ENCODE peak calls at places on chromosomes 1 and 21, in ten cellular contexts. E, B, D, A, W, R, J, X, V and I are unnamed samples.

GRCh38 chr21:32207096-32207716 is 71.6 kb downstream of the MIS18A start:
- DNase-seq in R (no peak), E (no peak), D (no peak), X (no peak), J (no peak), V (no peak), A (no peak), B (no peak), W (no peak), I (no peak)

GRCh38 chr1:51728611-51729155 is 111.8 kb downstream of the OSBPL9 start:
- DNase-seq in W (no peak), E (no peak), D (no peak), V (no peak), J (no peak), R (no peak), A (peak), B (no peak), X (no peak), I (no peak)

GRCh38 chr1:39671793-39672550 is at the start of gene NT5C1A:
- DNase-seq in B (no peak), E (peak), D (peak), J (no peak), V (no peak), A (peak), R (peak), W (peak), X (peak), I (peak)

GRCh38 chr1:71785470-71785869 is 496.9 kb downstream of the NEGR1 start:
- DNase-seq in R (no peak), V (no peak), A (no peak), J (no peak), E (no peak), B (no peak), X (no peak), D (no peak), W (no peak), I (no peak)

GRCh38 chr1:51638350-51638749 is 21.5 kb downstream of the OSBPL9 start:
- DNase-seq in X (no peak), V (no peak), W (no peak), D (no peak), R (no peak), J (no peak), B (no peak), E (no peak), A (no peak), I (no peak)

GRCh38 chr1:12593621-12594066 is 24.4 kb downstream of the DHRS3 start:
- DNase-seq in W (no peak), R (no peak), X (no peak), V (peak), E (peak), D (peak), J (no peak), B (no peak), A (no peak), I (no peak)

GRCh38 chr1:36984026-36984425 is 50.3 kb downstream of the GRIK3 start:
- DNase-seq in J (no peak), W (no peak), B (no peak), D (no peak), X (no peak), A (no peak), E (no peak), R (no peak), V (no peak), I (no peak)

GRCh38 chr1:162219461-162219860 is 150.0 kb downstream of the NOS1AP start:
- DNase-seq in X (no peak), E (no peak), R (no peak), W (no peak), D (no peak), A (no peak), B (no peak), J (no peak), V (no peak), I (no peak)

GRCh38 chr1:1004780-1005697 is 5.1 kb upstream of the HES4 start:
- DNase-seq in J (no peak), R (peak), D (peak), E (peak), X (peak), B (peak), V (no peak), W (no peak), A (no peak), I (peak)

GRCh38 chr1:43396059-43396458 is 6.4 kb downstream of the SZT2 start:
- DNase-seq in J (no peak), X (no peak), A (no peak), R (no peak), B (no peak), W (no peak), V (no peak), E (no peak), D (no peak), I (no peak)

GRCh38 chr1:202966006-202966904 is 802 bp downstream of the CYB5R1 start:
- DNase-seq in A (no peak), X (peak), W (no peak), J (no peak), B (peak), D (peak), E (no peak), R (no peak), V (no peak), I (no peak)

GRCh38 chr1:94332952-94333351 is 85.2 kb upstream of the ABCD3 start:
- DNase-seq in A (no peak), V (no peak), R (peak), B (no peak), W (peak), E (no peak), X (no peak), D (no peak), J (no peak), I (no peak)

GRCh38 chr1:2111674-2112035 is 61.4 kb downstream of the PRKCZ start:
- DNase-seq in R (no peak), V (no peak), A (no peak), W (no peak), B (peak), E (no peak), D (no peak), X (no peak), J (no peak), I (no peak)

GRCh38 chr1:23548704-23549143 is 10.6 kb downstream of the ID3 start:
- DNase-seq in B (peak), A (no peak), D (no peak), R (no peak), V (no peak), W (no peak), E (peak), J (no peak), X (peak), I (no peak)

DNA sequence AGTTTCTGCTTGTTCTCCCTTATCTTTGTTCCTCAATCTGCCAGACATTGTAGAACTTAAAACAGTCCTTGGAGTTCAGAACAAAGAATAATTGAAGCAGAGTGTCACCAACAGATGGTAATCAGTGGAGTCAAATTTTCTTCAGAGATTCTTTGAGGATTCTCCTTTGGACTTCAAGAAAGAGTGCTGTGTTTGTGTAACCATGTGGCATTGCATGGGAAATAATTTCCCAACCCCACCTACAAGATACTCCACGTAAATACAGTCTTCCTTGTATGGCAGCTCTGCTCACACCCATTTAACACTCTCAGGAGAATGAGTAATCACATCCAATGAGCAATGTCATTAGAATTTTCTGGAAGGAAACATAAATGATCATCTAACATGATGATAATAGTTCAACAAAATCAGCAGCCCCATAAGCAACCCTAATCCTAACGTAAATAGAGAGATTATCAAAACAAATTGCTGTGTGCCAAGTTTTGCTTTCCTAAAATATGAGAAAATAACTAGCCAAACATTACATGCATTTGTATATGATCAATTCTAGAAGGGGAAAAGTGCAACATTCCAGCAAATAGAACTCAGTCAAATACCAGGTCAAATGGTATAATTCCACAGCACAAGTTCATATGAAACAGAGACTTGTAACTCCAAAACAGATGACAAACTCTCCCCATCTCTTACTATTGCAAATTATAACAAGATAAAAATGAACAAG is 6.9 kb upstream of the DENND1B start:
- DNase-seq in V (no peak), W (no peak), B (no peak), A (no peak), R (no peak), E (no peak), D (no peak), X (no peak), J (no peak), I (no peak)
- TF ChIP-seq CTCF in V (no peak), W (no peak), B (no peak), A (no peak), R (no peak), E (no peak), D (no peak), X (no peak), J (no peak), I (no peak)

DNA sequence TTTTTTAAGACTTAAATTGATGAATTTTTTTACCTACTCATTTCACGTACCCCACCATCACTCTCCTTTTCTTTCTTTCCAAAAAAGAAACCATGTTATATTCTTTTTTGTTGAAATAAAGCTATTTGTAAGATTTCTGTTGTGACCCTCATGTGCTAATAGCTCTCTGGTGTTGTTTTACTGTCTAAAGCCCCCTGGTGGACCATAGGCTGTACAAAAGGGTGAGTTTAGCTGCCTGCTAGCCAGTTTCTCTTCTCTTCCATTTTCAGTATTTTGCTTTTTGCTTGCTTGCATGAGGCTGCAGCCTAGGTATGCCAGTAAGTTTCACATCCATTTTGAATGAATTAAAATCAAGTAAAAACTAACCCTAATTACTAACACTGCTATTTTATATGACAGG is 15.6 kb upstream of the VAMP3 start:
- DNase-seq in R (no peak), X (no peak), V (no peak), A (no peak), J (no peak), W (no peak), E (no peak), D (no peak), B (no peak), I (no peak)
- TF ChIP-seq CTCF in R (peak), X (peak), V (no peak), A (no peak), J (peak), W (peak), E (no peak), D (no peak), B (no peak), I (peak)

GRCh38 chr1:6181347-6181770 is 1.2 kb upstream of the CHD5 start:
- DNase-seq in B (no peak), R (peak), E (no peak), V (no peak), X (no peak), W (no peak), A (peak), D (no peak), J (no peak), I (no peak)

GRCh38 chr1:6184083-6184783 is 4.1 kb upstream of the CHD5 start:
- DNase-seq in V (no peak), R (no peak), D (no peak), B (no peak), E (no peak), J (no peak), X (no peak), A (no peak), W (no peak), I (no peak)

GRCh38 chr1:6185635-6186382 is 5.7 kb upstream of the CHD5 start:
- DNase-seq in J (no peak), X (no peak), B (no peak), D (no peak), W (no peak), E (peak), A (peak), V (no peak), R (peak), I (no peak)

GRCh38 chr1:6185151-6185550 is 5.0 kb upstream of the CHD5 start:
- DNase-seq in E (no peak), J (peak), X (no peak), A (no peak), B (no peak), V (no peak), W (no peak), D (no peak), R (no peak), I (no peak)

DNA sequence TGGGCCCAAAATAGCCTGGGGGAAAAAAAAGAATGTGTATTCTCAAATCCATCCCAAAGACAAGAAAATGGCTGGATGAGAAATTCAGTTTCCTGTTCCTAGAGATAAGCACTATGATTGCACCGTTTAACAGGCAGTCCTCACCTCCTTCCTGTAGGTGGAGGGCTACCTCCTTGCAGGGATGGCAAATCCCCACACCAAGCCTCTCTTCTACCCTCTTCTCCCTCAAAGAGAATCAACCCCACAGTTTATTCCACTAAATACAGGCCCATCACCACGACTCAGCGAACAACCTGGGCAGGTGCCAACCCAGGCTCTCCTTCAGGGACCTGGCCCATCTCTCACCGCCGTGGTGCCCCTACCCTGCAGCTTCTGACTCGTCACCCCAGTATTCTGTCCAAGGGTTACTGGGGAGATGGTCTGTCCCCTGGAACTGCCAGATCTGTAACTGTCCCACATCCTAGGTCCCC is 3.4 kb upstream of the CHD5 start:
- DNase-seq in X (no peak), D (no peak), J (no peak), W (no peak), V (no peak), A (no peak), B (no peak), R (peak), E (no peak), I (no peak)
- TF ChIP-seq CTCF in X (no peak), D (no peak), J (no peak), W (no peak), V (no peak), A (no peak), B (no peak), R (no peak), E (no peak), I (peak)

DNA sequence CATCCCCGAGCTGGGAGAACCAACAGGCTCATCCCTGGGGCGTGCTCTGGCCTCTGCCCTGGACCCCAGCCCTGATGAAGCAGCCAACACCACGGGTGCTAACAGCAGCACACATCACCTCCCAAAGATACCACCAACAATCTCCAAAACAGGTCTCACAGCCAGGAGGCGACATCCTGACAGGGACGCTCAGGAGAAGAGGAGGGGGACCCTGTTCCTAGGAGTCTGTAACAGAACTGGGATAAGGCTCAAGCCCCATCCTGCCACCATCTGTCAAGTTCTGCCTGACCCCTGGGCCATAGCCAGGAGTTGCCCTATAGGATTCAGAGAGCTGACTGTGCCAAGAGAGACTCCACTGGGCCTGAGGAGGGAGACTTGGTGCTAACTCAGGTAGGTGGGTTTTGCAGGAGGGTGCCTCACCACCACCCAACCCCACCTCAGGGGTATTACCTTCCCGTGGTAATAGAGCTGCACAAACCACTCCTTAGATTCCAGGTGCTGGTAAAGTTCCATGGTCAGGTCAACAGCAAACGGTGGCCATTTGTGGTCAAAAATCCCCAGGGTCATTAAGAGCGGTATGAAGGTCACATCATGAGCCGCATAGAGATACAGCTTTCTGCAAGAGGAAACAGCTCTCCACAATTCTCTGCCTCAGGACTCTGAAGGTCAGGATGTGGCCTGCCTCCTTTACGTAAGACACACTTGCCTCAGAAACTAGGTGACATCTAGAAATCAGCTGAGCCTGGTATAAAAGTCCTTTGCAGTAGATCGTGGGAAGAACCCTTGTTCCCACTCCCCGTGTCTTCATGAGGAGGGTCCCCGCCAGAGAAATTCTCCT is 22.3 kb downstream of the ACP6 start:
- DNase-seq in V (no peak), J (no peak), D (no peak), R (no peak), X (no peak), E (no peak), W (no peak), B (no peak), A (no peak), I (no peak)
- TF ChIP-seq CTCF in V (no peak), J (no peak), D (no peak), R (no peak), X (no peak), E (no peak), W (no peak), B (no peak), A (no peak), I (no peak)

GRCh38 chr21:33840771-33841170 is 74.8 kb downstream of the ATP5PO start:
- DNase-seq in E (no peak), W (no peak), D (no peak), V (no peak), A (no peak), R (no peak), B (no peak), X (no peak), J (no peak), I (no peak)

GRCh38 chr21:33839167-33839716 is 76.4 kb downstream of the ATP5PO start:
- DNase-seq in B (no peak), V (no peak), X (no peak), W (no peak), A (no peak), D (no peak), R (no peak), E (no peak), J (no peak), I (peak)

GRCh38 chr21:33843216-33843615 is 72.4 kb downstream of the ATP5PO start:
- DNase-seq in A (no peak), R (no peak), J (no peak), E (peak), V (no peak), B (no peak), X (no peak), D (no peak), W (no peak), I (no peak)

GRCh38 chr21:33844104-33844889 is 71.3 kb downstream of the ATP5PO start:
- DNase-seq in W (no peak), D (no peak), E (no peak), B (no peak), A (no peak), X (no peak), R (no peak), V (no peak), J (no peak), I (peak)

GRCh38 chr21:33841561-33841960 is 74.0 kb downstream of the ATP5PO start:
- DNase-seq in R (no peak), A (no peak), E (no peak), W (no peak), X (no peak), J (no peak), B (no peak), V (no peak), D (no peak), I (no peak)
- TF ChIP-seq CTCF in R (no peak), A (no peak), E (no peak), W (no peak), X (no peak), J (no peak), B (no peak), V (no peak), D (no peak), I (no peak)

GRCh38 chr21:27213328-27213727 is 246.4 kb upstream of the ADAMTS5 start:
- DNase-seq in V (no peak), W (no peak), R (no peak), J (no peak), E (no peak), B (no peak), D (no peak), X (no peak), A (no peak), I (no peak)
- TF ChIP-seq CTCF in V (no peak), W (no peak), R (no peak), J (peak), E (no peak), B (no peak), D (no peak), X (no peak), A (no peak), I (peak)

DNA sequence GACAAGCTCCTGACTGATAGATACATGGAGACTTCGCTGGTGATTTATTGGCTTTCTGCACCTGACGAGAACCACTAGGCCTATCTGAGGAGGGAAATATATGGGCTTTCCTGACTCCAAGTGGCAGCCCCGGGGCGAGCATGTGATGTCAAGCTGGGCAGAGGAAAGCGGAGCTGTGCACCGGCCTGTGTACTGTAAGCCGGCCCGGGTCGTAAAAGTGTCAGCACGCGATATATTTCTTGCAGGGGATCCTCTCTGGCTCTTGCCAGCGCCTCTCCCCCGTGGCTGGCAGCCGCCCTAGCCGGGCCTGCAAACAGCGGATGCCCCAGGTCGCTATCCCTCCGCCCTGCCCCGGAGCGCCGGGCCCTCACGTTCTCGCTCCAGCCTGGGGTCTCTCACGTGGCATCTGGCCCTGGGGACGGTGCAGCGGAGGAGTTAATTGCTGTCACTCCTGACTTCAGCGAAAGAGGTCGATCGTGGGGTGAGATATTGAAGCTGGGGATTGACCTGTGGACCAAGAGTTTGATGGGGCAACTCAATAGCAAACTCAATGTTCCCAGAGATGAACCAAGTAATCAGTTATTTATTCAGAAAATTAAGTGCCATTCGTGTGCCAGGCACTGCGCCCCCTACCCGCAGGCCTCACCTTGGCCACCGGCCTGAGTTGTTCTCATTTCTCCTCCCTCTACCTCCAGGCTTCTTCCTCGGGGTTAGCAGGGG is 41.0 kb upstream of the HAO2 start:
- DNase-seq in B (peak), J (no peak), X (peak), D (peak), W (peak), V (no peak), A (peak), R (peak), E (peak), I (no peak)
- TF ChIP-seq CTCF in B (peak), J (peak), X (peak), D (peak), W (peak), V (no peak), A (peak), R (peak), E (peak), I (peak)